ENCODE peak calls at places on chromosome 19, in four cellular contexts. I, Z, G and F are unnamed samples.

GRCh38 chr19:47407417-47407774 is 11.9 kb downstream of the MEIS3 start:
- DNase-seq in G (no peak), I (no peak), Z (no peak), F (no peak)

GRCh38 chr19:41422456-41422855 is 4.7 kb downstream of the B3GNT8 start:
- DNase-seq in I (no peak), G (no peak), Z (no peak), F (no peak)

GRCh38 chr19:56147307-56147706 is 6.2 kb downstream of the ZNF444 start:
- DNase-seq in I (no peak), G (no peak), Z (no peak), F (no peak)

GRCh38 chr19:7856679-7857663 is 17.2 kb downstream of the PRR36 start:
- DNase-seq in G (no peak), Z (no peak), I (no peak), F (no peak)

GRCh38 chr19:15812059-15812722 is 3.3 kb downstream of the OR10H1 start:
- DNase-seq in G (no peak), Z (peak), I (peak), F (no peak)

GRCh38 chr19:17504030-17504429 is 7.4 kb upstream of the PGLS start:
- DNase-seq in Z (no peak), I (no peak), G (no peak), F (no peak)

GRCh38 chr19:40412866-40413265 is 312 bp downstream of the PRX start:
- DNase-seq in I (no peak), Z (no peak), G (no peak), F (no peak)

GRCh38 chr19:9705836-9706235 is 30.9 kb upstream of the ZNF562 start:
- DNase-seq in I (no peak), Z (no peak), G (no peak), F (no peak)

GRCh38 chr19:40501599-40501998 is 34.8 kb downstream of the SPTBN4 start:
- DNase-seq in G (no peak), I (no peak), Z (no peak), F (no peak)

GRCh38 chr19:18951721-18952281 is 10.8 kb upstream of the HOMER3 start:
- DNase-seq in I (peak), Z (no peak), G (no peak), F (no peak)

GRCh38 chr19:33171916-33172359 is 22.2 kb upstream of the LRP3 start:
- DNase-seq in Z (no peak), I (peak), G (no peak), F (no peak)

GRCh38 chr19:55345818-55346724 is 6.4 kb downstream of the KMT5C start:
- DNase-seq in I (no peak), G (no peak), Z (no peak), F (peak)

GRCh38 chr19:317710-318508 is 26.7 kb downstream of the MIER2 start:
- DNase-seq in Z (no peak), I (no peak), G (no peak), F (no peak)

GRCh38 chr19:56566904-56567273 is 379 bp upstream of the ZNF470 start:
- DNase-seq in I (peak), G (no peak), Z (peak), F (peak)

GRCh38 chr19:35661995-35662340 is 4.3 kb upstream of the UPK1A start:
- DNase-seq in G (no peak), Z (no peak), I (no peak), F (no peak)

GRCh38 chr19:47228168-47228936 is 2.6 kb downstream of the BBC3 start:
- DNase-seq in G (peak), I (peak), Z (peak), F (peak)

GRCh38 chr19:46634656-46635218 is 1.3 kb downstream of the GNG8 start:
- DNase-seq in I (no peak), Z (no peak), G (no peak), F (peak)

GRCh38 chr19:44142014-44142523 is 715 bp downstream of the ZNF234 start:
- DNase-seq in G (no peak), Z (no peak), I (peak), F (peak)

GRCh38 chr19:44141191-44142013 is at the start of gene ZNF234:
- DNase-seq in Z (peak), I (peak), G (peak), F (peak)
- TF ChIP-seq CTCF in Z (no peak), I (no peak), G (no peak), F (no peak)

GRCh38 chr19:50897612-50898011 is 13.6 kb downstream of the KLK4 start:
- DNase-seq in G (no peak), Z (no peak), I (no peak), F (no peak)
- TF ChIP-seq CTCF in G (no peak), Z (no peak), I (no peak), F (no peak)

GRCh38 chr19:38264486-38265212 is at the start of gene SPINT2:
- DNase-seq in I (no peak), G (no peak), Z (peak), F (no peak)
- TF ChIP-seq CTCF in I (no peak), G (no peak), Z (no peak), F (no peak)

DNA sequence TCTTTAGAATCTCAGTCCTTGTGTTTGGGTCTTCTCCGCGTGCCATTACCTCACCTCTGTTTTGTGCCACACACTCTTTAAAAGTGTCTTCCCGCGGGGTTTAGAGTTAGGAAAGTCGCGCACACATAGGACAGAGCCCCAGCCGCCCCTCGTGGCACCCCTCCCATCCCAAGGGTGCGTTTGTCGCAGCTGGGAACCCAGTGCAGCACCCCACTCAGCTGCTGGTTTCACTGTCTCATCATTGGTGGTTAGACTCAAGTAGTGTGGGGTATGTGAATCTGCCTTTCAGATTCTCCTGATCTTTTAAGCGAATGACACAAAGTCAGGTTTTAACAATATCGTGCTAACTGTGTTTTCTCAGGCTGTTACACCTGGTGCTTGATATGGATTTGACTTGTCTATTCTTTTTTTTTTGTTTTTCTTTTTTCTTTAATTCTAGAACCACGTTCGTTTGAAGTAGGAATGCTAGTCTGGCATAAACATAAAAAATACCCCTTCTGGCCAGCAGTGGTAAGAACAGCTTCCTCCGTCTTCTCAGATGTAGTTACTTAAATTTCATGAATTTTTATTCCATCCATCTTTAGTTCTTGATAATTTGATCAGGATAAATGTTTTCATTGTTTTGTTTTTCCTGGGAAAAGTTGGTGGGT is 19.5 kb upstream of the NDUFS7 start:
- DNase-seq in Z (no peak), G (no peak), I (no peak), F (no peak)
- TF ChIP-seq CTCF in Z (peak), G (no peak), I (peak), F (no peak)